ENCODE peak calls at places on chromosomes 6 and 20, in seven cellular contexts. F is stimulated activated CD8-positive, alpha-beta memory T cell treated with anti-CD3 and anti-CD28 coated beads, Interleukin-4, amount 100 ng/mL, for 24 hours; L is OCI-LY7; T is progenitor cell of endocrine pancreas; Y is Caco-2; D is mucosa of descending colon; W is endothelial cell. S is an unnamed sample.

GRCh38 chr6:1636971-1637871 is 27.5 kb downstream of the FOXC1 start:
- DNase-seq in F (no peak), L (peak), T (no peak), Y (no peak), D (no peak), W (no peak), S (no peak)

GRCh38 chr6:20458051-20458894 is 56.6 kb downstream of the E2F3 start:
- DNase-seq in F (no peak), L (no peak), T (no peak), Y (no peak), D (no peak), W (no peak), S (no peak)

GRCh38 chr6:169118346-169118830 is 135.3 kb downstream of the THBS2 start:
- DNase-seq in F (no peak), L (no peak), T (no peak), Y (no peak), D (no peak), W (no peak), S (no peak)

GRCh38 chr20:57547250-57547649 is 13.7 kb upstream of the PCK1 start:
- DNase-seq in F (no peak), L (no peak), T (no peak), Y (no peak), D (no peak), W (no peak), S (no peak)

GRCh38 chr20:52847739-52848359 is 124.3 kb upstream of the TSHZ2 start:
- DNase-seq in F (no peak), L (no peak), T (no peak), Y (no peak), D (no peak), W (no peak), S (no peak)

GRCh38 chr6:46221221-46221793 is 50.5 kb upstream of the ENPP5 start:
- DNase-seq in F (no peak), L (peak), T (no peak), Y (no peak), D (peak), W (peak), S (no peak)

GRCh38 chr20:53658973-53659372 is 65.3 kb upstream of the ZNF217 start:
- DNase-seq in F (no peak), L (no peak), T (no peak), Y (peak), D (no peak), W (no peak), S (no peak)

GRCh38 chr6:110944681-110945151 is 13.8 kb upstream of the GTF3C6 start:
- DNase-seq in F (no peak), L (no peak), T (no peak), Y (no peak), D (no peak), W (no peak), S (no peak)

GRCh38 chr6:137880633-137881521 is 13.8 kb downstream of the TNFAIP3 start:
- DNase-seq in F (no peak), L (no peak), T (no peak), Y (no peak), D (no peak), W (no peak), S (no peak)

GRCh38 chr6:45930419-45931059 is 85.1 kb downstream of the CLIC5 start:
- DNase-seq in F (peak), L (peak), T (peak), Y (peak), D (peak), W (peak), S (peak)

S was measured in 8988T.